ENCODE peak calls at places on chromosomes 1 and 21, in six cellular contexts. Y, T, U, L, S and N are unnamed samples.

GRCh38 chr1:163874070-163874469 is 552.3 kb downstream of the NUF2 start:
- DNase-seq in Y (no peak), T (no peak), U (no peak), L (peak; percentile 2), S (no peak), N (no peak)

GRCh38 chr1:222329493-222330045 is 218.3 kb downstream of the HHIPL2 start:
- DNase-seq in Y (no peak), T (no peak), U (no peak), L (peak; percentile 40), S (no peak), N (no peak)

GRCh38 chr1:22452401-22452963 is 831 bp downstream of the ZBTB40 start:
- DNase-seq in Y (no peak), T (no peak), U (peak; percentile 41), L (peak; percentile 31), S (no peak), N (no peak)

GRCh38 chr1:150259758-150260669 is 2.4 kb downstream of the CA14 start:
- DNase-seq in Y (no peak), T (no peak), U (peak; percentile 50), L (peak; percentile 73), S (no peak), N (no peak)

GRCh38 chr1:26302733-26303405 is 3.6 kb downstream of the UBXN11 start:
- DNase-seq in Y (no peak), T (no peak), U (peak; percentile 34), L (no peak), S (no peak), N (no peak)

GRCh38 chr1:11691302-11691914 is at the start of gene DRAXIN:
- DNase-seq in Y (no peak), T (no peak), U (no peak), L (no peak), S (no peak), N (peak; percentile 22)

GRCh38 chr1:218887141-218887925 is 286.3 kb upstream of the LYPLAL1 start:
- DNase-seq in Y (no peak), T (no peak), U (peak; percentile 36), L (no peak), S (no peak), N (no peak)

GRCh38 chr21:41207401-41208388 is 39.7 kb downstream of the BACE2 start:
- DNase-seq in Y (no peak), T (peak; percentile 90), U (peak; percentile 81), L (peak; percentile 89), S (no peak), N (no peak)

GRCh38 chr21:42537106-42537742 is 23.6 kb downstream of the SLC37A1 start:
- DNase-seq in Y (peak; percentile 38), T (no peak), U (peak; percentile 27), L (peak; percentile 16), S (no peak), N (no peak)

GRCh38 chr1:20701847-20702246 is 16.0 kb downstream of the KIF17 start:
- DNase-seq in Y (no peak), T (no peak), U (no peak), L (no peak), S (no peak), N (no peak)

GRCh38 chr1:199269241-199269640 is 630.4 kb downstream of the PTPRC start:
- DNase-seq in Y (no peak), T (no peak), U (no peak), L (no peak), S (no peak), N (no peak)

GRCh38 chr21:26736449-26736848 is 108.8 kb downstream of the ADAMTS1 start:
- DNase-seq in Y (no peak), T (no peak), U (no peak), L (peak; percentile 16), S (no peak), N (no peak)

GRCh38 chr1:184418955-184419733 is 32.3 kb downstream of the C1orf21 start:
- DNase-seq in Y (no peak), T (peak; percentile 13), U (peak; percentile 88), L (peak; percentile 67), S (no peak), N (no peak)

GRCh38 chr1:19010995-19011696 is 54.7 kb upstream of the IFFO2 start:
- DNase-seq in Y (no peak), T (peak; percentile 78), U (peak; percentile 98), L (peak; percentile 52), S (peak; percentile 69), N (no peak)

GRCh38 chr1:98044766-98045165 is 123.9 kb upstream of the DPYD start:
- DNase-seq in Y (no peak), T (no peak), U (peak; percentile 11), L (no peak), S (no peak), N (no peak)